ENCODE peak calls at places on chromosomes 13 and 19, in seven cellular contexts. N, T, W, Y, Q, C and I are unnamed samples. For H3K4me1, the result is how much of the 10 kb centered on the place peaks cover.

GRCh38 chr13:100124265-100124664 is 35.4 kb downstream of the PCCA start:
- DNase-seq in T (no peak), Q (peak), N (no peak), W (no peak), Y (no peak), C (no peak), I (peak)

GRCh38 chr13:73934215-73934623 is 200.0 kb downstream of the KLF12 start:
- DNase-seq in Q (peak), N (no peak), W (no peak), T (no peak), C (no peak), Y (no peak), I (peak)

GRCh38 chr19:3503036-3503572 is 2.6 kb upstream of the DOHH start:
- DNase-seq in N (no peak), T (no peak), Y (no peak), C (no peak), Q (peak), W (peak), I (peak)

GRCh38 chr19:29489182-29489951 is 36.4 kb upstream of the VSTM2B start:
- DNase-seq in Q (no peak), Y (peak), C (no peak), T (no peak), N (no peak), W (no peak), I (no peak)

GRCh38 chr13:26246154-26246553 is 7.8 kb upstream of the CDK8 start:
- DNase-seq in T (no peak), W (no peak), N (no peak), Y (no peak), C (no peak), Q (peak), I (no peak)

GRCh38 chr13:21435231-21435630 is 23.9 kb downstream of the ZDHHC20 start:
- DNase-seq in T (no peak), C (no peak), Q (no peak), Y (no peak), N (no peak), W (no peak), I (no peak)

GRCh38 chr13:78430811-78431210 is 172.5 kb downstream of the POU4F1 start:
- DNase-seq in W (no peak), C (no peak), N (no peak), Q (no peak), Y (no peak), T (no peak), I (no peak)

GRCh38 chr19:10625003-10625761 is at the start of gene SLC44A2:
- DNase-seq in Q (peak), Y (peak), N (peak), W (peak), T (peak), C (no peak), I (peak)

GRCh38 chr13:110610955-110611595 is 4.3 kb upstream of the NAXD start:
- DNase-seq in W (no peak), C (no peak), N (no peak), Y (no peak), T (no peak), Q (peak), I (peak)

GRCh38 chr13:51803422-51804294 is at the start of gene DHRS12:
- DNase-seq in Y (peak), W (peak), T (peak), Q (peak), N (peak), C (peak), I (peak)

GRCh38 chr13:41053384-41053826 is 7.9 kb upstream of the WBP4 start:
- DNase-seq in C (no peak), W (peak), T (peak), Q (peak), N (no peak), Y (no peak), I (no peak)

GRCh38 chr19:51002542-51003311 is 1.3 kb upstream of the KLK8 start:
- DNase-seq in W (peak), Y (no peak), C (no peak), N (peak), Q (no peak), T (no peak), I (no peak)

GRCh38 chr13:52383362-52383761 is 22.6 kb downstream of the THSD1 start:
- DNase-seq in W (no peak), Q (peak), T (no peak), C (no peak), Y (no peak), N (no peak), I (peak)

GRCh38 chr19:16572332-16573211 is at the start of gene SLC35E1:
- DNase-seq in C (peak), W (peak), Q (peak), T (peak), N (peak), Y (peak), I (peak)

GRCh38 chr19:16573925-16574324 is 1.7 kb upstream of the SLC35E1 start:
- DNase-seq in Q (no peak), Y (no peak), N (no peak), T (no peak), W (no peak), C (no peak), I (no peak)

GRCh38 chr19:16575282-16575681 is 3.1 kb upstream of the SLC35E1 start:
- DNase-seq in T (no peak), Q (no peak), C (no peak), N (no peak), Y (no peak), W (no peak), I (no peak)

GRCh38 chr19:16571689-16572331 is 405 bp downstream of the SLC35E1 start:
- DNase-seq in N (no peak), W (peak), T (no peak), Y (peak), C (no peak), Q (peak), I (peak)

DNA sequence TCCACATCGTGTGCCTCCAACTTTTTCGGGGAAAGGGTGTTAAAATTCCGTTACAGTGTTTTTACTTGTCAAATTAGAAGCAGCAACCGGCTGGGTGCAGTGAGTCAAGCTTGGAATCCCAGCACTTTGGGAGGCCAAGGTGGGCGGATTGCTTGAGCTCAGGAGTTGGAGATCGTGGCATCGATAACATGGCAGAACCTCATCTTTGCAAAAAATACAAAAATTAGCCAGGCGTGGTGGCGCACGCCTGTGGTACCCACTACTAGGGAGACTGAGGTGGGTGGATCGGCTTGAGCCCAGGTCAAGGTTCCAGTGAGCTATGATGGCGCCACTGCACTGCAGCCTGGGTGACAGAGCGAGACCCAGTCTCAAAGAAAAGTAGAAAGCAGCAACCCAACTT is 1.1 kb upstream of the SLC35E1 start:
- DNase-seq in Q (no peak), Y (peak), T (no peak), W (no peak), C (no peak), N (no peak), I (no peak)
- H3K4me1 ChIP-seq in Q (under half), Y (half or more), T (under half), W (under half), C (under half), N (under half), I (under half)

GRCh38 chr19:45253396-45254027 is 2.4 kb downstream of the MARK4 start:
- DNase-seq in W (peak), Y (no peak), Q (peak), T (no peak), C (no peak), N (no peak), I (peak)
- H3K4me1 ChIP-seq in W (under half), Y (under half), Q (under half), T (under half), C (under half), N (under half), I (under half)

DNA sequence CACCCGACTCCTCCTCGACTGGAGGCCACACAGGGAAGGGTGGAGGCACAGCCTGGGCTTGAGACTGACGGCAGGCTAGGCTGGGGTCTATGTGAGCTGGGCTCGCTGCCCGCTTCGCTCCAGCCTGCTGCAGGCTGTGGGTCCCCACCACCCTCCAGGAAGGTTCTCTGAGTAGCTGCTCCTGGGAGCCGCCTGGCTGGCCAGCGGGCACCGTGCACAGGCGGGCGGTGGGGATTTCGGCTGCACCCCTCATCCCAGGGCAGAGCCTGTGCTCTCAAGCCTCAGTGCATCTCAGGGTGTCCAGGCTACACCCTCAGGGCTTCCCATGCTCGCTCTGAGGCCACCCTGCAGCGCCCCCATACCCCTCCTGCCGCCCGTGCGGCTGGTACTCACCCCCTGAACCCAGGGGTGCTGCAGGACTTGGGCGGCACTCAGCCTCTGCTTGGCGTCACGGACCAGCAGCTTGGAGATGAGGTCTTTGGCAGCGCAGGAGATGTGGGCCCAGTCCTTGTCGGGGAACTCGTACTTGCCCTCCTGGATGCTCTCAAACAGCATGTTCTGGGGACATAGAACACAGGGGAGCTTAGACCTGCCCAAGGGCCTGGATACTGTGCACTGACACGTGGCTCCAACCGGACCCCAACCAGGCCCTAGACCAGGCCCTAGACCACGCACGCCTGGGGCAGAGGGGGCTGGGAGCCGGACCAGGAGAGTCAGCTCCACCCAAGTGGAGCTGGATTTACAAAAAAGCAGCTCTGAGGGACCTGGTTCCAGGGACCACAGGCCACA is 10.2 kb downstream of the MKNK2 start:
- DNase-seq in W (no peak), Y (no peak), N (no peak), T (no peak), C (no peak), Q (no peak), I (no peak)
- H3K4me1 ChIP-seq in W (under half), Y (half or more), N (under half), T (under half), C (under half), Q (under half), I (under half)

GRCh38 chr19:39024875-39025641 is 7.3 kb downstream of the FBXO27 start:
- DNase-seq in Q (no peak), T (no peak), N (peak), Y (no peak), W (no peak), C (no peak), I (no peak)
- H3K4me1 ChIP-seq in Q (under half), T (under half), N (under half), Y (under half), W (under half), C (under half), I (under half)

GRCh38 chr19:48333467-48334384 is 8.4 kb downstream of the EMP3 start:
- DNase-seq in Y (peak), C (peak), N (peak), T (peak), W (peak), Q (peak), I (peak)

GRCh38 chr19:48332662-48333466 is 7.5 kb downstream of the EMP3 start:
- DNase-seq in T (peak), N (peak), Y (peak), W (peak), C (peak), Q (peak), I (peak)

GRCh38 chr19:48330012-48330681 is 4.8 kb downstream of the EMP3 start:
- DNase-seq in N (no peak), Q (no peak), C (peak), T (peak), W (no peak), Y (peak), I (no peak)

GRCh38 chr19:48329167-48329891 is 4.0 kb downstream of the EMP3 start:
- DNase-seq in C (peak), Y (no peak), Q (peak), T (no peak), W (no peak), N (peak), I (peak)

DNA sequence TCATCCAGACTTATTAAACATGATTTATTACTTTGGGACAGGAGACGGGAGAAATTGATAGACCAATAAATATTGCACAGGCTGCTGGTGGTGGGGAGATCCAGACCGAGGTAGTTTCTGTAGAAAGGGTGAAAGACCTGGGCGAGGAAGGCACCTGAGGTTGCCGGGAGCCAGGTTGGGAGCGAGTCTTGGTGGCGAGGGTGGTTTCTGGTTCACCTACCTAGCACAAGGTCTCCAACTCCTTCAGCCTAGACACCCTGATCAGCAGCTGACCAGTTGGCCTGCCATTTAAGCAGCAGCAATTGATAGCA is 7.0 kb downstream of the EMP3 start:
- DNase-seq in Y (no peak), N (no peak), T (no peak), C (no peak), W (no peak), Q (no peak), I (no peak)
- H3K4me1 ChIP-seq in Y (under half), N (under half), T (under half), C (half or more), W (under half), Q (under half), I (under half)

DNA sequence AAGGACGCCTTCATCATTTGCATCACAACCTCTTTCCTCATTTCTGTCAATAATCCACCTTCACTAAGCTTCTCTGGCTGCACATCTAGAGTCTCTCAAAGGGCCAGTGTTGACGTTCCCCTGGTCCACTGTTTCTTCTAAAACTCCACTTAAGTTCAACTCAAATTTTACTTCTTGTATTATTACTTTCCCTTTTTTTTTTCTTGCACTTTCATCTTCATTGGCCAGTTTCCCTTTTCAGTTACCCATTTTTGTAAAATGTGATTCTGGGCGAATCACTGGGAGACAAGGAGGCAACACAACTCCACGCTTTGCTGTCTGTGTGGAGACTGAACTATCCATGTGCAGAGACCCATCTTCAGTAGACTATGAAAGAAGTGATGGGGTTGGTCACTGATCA is 128.6 kb upstream of the RNF113B start:
- DNase-seq in T (no peak), N (no peak), W (no peak), C (no peak), Q (no peak), Y (no peak), I (no peak)
- H3K4me1 ChIP-seq in T (under half), N (under half), W (under half), C (under half), Q (under half), Y (under half), I (under half)

GRCh38 chr13:46596501-46596900 is 43.5 kb downstream of the LRCH1 start:
- DNase-seq in C (no peak), W (no peak), N (no peak), T (no peak), Y (no peak), Q (no peak), I (no peak)
- H3K4me1 ChIP-seq in C (half or more), W (under half), N (under half), T (half or more), Y (half or more), Q (under half), I (under half)

DNA sequence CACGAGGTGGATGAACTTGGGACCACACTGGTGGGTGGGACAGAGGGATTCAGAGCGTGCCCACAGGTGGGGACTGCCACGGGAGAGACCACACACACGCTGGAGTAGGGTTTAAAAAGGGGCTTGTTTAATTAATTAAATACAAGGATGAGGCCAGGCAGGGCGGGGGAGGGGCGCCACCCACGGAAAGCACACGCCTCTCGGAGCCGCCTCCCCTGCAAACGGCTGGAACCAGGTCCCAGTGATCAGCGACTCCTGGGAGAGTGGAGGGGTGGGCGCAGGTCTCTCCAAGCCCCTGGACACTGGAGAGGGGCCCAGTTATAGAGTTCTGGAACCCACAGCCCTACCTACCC is 4.0 kb upstream of the REXO1 start:
- DNase-seq in W (no peak), N (no peak), Q (no peak), Y (no peak), C (no peak), T (no peak), I (no peak)
- H3K4me1 ChIP-seq in W (under half), N (under half), Q (under half), Y (half or more), C (half or more), T (under half), I (under half)

GRCh38 chr13:47553329-47553977 is 447.6 kb downstream of the SUCLA2 start:
- DNase-seq in C (no peak), W (no peak), N (no peak), T (no peak), Y (no peak), Q (no peak), I (no peak)

GRCh38 chr13:47555235-47555634 is 445.8 kb downstream of the SUCLA2 start:
- DNase-seq in W (no peak), T (no peak), Y (no peak), Q (peak), C (no peak), N (no peak), I (peak)

GRCh38 chr13:47556703-47557102 is 444.4 kb downstream of the SUCLA2 start:
- DNase-seq in T (no peak), N (no peak), Q (no peak), Y (no peak), C (no peak), W (no peak), I (no peak)
- H3K4me1 ChIP-seq in T (under half), N (under half), Q (under half), Y (under half), C (under half), W (under half), I (under half)

GRCh38 chr19:6212403-6213265 is 67.1 kb downstream of the MLLT1 start:
- DNase-seq in Q (no peak), C (no peak), T (no peak), Y (peak), W (no peak), N (no peak), I (no peak)
- H3K4me1 ChIP-seq in Q (under half), C (under half), T (under half), Y (under half), W (under half), N (under half), I (under half)